ENCODE peak calls at places on chromosomes 2 and 18, in ten cellular contexts. C is heart right ventricle, R is dorsolateral prefrontal cortex, J is tibial artery, O is kidney epithelial cell, L is Karpas-422, M is left lung, N is BJ, V is cardiac muscle cell, P is upper lobe of right lung. U is an unnamed sample. For H3K27me3, the result is how much of the 10 kb centered on the place peaks cover.

GRCh38 chr2:195575879-195576391 is 81.1 kb upstream of the SLC39A10 start:
- DNase-seq in C (no peak), L (peak), P (no peak), N (peak), M (no peak), J (no peak), O (peak), V (no peak), R (no peak), U (no peak)

GRCh38 chr2:205170399-205170798 is 511.9 kb upstream of the NRP2 start:
- DNase-seq in O (no peak), L (no peak), P (no peak), M (no peak), C (no peak), J (no peak), N (no peak), V (no peak), R (no peak), U (no peak)

GRCh38 chr2:200455958-200456421 is 53.9 kb downstream of the KCTD18 start:
- DNase-seq in N (no peak), P (no peak), O (no peak), J (no peak), V (no peak), C (no peak), R (no peak), M (no peak), L (no peak), U (no peak)

GRCh38 chr2:94880507-94880906 is 9.3 kb downstream of the TEKT4 start:
- DNase-seq in N (no peak), J (no peak), R (no peak), C (no peak), L (no peak), O (no peak), P (peak), M (no peak), V (no peak), U (no peak)

GRCh38 chr2:169923977-169924376 is 96.7 kb downstream of the UBR3 start:
- DNase-seq in C (no peak), M (no peak), R (no peak), J (no peak), V (no peak), N (no peak), P (no peak), O (no peak), L (no peak), U (no peak)

GRCh38 chr2:2014251-2014761 is 270.0 kb upstream of the PXDN start:
- DNase-seq in R (peak), C (peak), N (no peak), O (no peak), J (no peak), P (no peak), L (no peak), M (no peak), V (no peak), U (no peak)

GRCh38 chr18:58048243-58048642 is 4.2 kb downstream of the NEDD4L start:
- DNase-seq in J (no peak), O (no peak), V (no peak), R (no peak), N (no peak), P (no peak), C (no peak), M (no peak), L (no peak), U (no peak)

GRCh38 chr2:215966274-215966673 is 47.1 kb downstream of the MREG start:
- DNase-seq in V (no peak), J (no peak), L (no peak), N (no peak), P (no peak), O (no peak), C (no peak), R (no peak), M (no peak), U (no peak)

GRCh38 chr2:124316875-124317605 is 292.0 kb downstream of the CNTNAP5 start:
- DNase-seq in P (no peak), M (no peak), N (no peak), O (no peak), V (no peak), L (peak), C (no peak), R (no peak), J (no peak), U (no peak)

GRCh38 chr2:85409719-85410583 is at the start of gene CAPG:
- DNase-seq in O (no peak), N (no peak), P (peak), V (no peak), M (peak), J (peak), L (peak), R (no peak), C (peak), U (no peak)

GRCh38 chr2:156434461-156435291 is 1.5 kb upstream of the GPD2 start:
- DNase-seq in M (no peak), P (no peak), L (no peak), V (no peak), J (no peak), R (no peak), O (no peak), N (no peak), C (no peak), U (no peak)

GRCh38 chr2:171878481-171878993 is 15.5 kb downstream of the SLC25A12 start:
- DNase-seq in N (peak), M (no peak), O (no peak), J (peak), P (no peak), R (no peak), L (no peak), V (peak), C (no peak), U (no peak)

GRCh38 chr18:8627107-8627472 is 17.9 kb downstream of the RAB12 start:
- DNase-seq in P (no peak), O (no peak), L (no peak), V (no peak), R (peak), N (no peak), C (no peak), J (no peak), M (no peak), U (no peak)

GRCh38 chr2:20524412-20525040 is 77.7 kb downstream of the RHOB start:
- DNase-seq in R (no peak), J (no peak), C (peak), P (no peak), N (no peak), L (peak), V (no peak), M (peak), O (no peak), U (no peak)

GRCh38 chr18:47794725-47795447 is 135.6 kb downstream of the SMAD2 start:
- DNase-seq in C (no peak), N (no peak), M (no peak), V (no peak), O (no peak), L (no peak), P (no peak), R (no peak), J (no peak), U (no peak)
- H3K4me3 ChIP-seq in C (no peak), N (no peak), M (no peak), V (no peak), O (no peak), L (no peak), P (no peak), R (no peak), J (no peak), U (no peak)

GRCh38 chr2:240746671-240747070 is 55.0 kb downstream of the AQP12A start:
- DNase-seq in N (no peak), P (no peak), R (no peak), J (no peak), C (no peak), M (no peak), V (no peak), O (no peak), L (no peak), U (no peak)

GRCh38 chr2:240750409-240750808 is 58.7 kb downstream of the AQP12A start:
- DNase-seq in J (no peak), R (no peak), C (no peak), M (no peak), V (no peak), L (no peak), P (no peak), N (no peak), O (no peak), U (no peak)

GRCh38 chr2:240745962-240746361 is 54.3 kb downstream of the AQP12A start:
- DNase-seq in N (no peak), V (no peak), P (no peak), O (no peak), R (no peak), M (no peak), J (no peak), L (no peak), C (no peak), U (no peak)

GRCh38 chr2:240745456-240745855 is 53.8 kb downstream of the AQP12A start:
- DNase-seq in P (no peak), M (no peak), R (no peak), N (no peak), C (no peak), V (no peak), J (no peak), L (no peak), O (no peak), U (no peak)

GRCh38 chr2:240747256-240747655 is 55.6 kb downstream of the AQP12A start:
- DNase-seq in R (no peak), L (no peak), O (no peak), M (no peak), V (no peak), C (no peak), N (no peak), P (no peak), J (no peak), U (no peak)
- H3K27me3 ChIP-seq in R (under half), L (under half), O (under half), M (under half), V (under half), C (under half), N (under half), P (under half), J (under half), U (under half)

GRCh38 chr2:42199002-42199401 is 29.8 kb downstream of the EML4 start:
- DNase-seq in C (no peak), O (no peak), J (no peak), M (no peak), N (no peak), L (no peak), R (no peak), V (no peak), P (no peak), U (no peak)
- H3K4me3 ChIP-seq in C (no peak), O (no peak), J (no peak), M (no peak), N (no peak), L (no peak), R (no peak), V (no peak), P (no peak), U (no peak)

GRCh38 chr2:176068037-176068832 is 15.5 kb downstream of the EVX2 start:
- DNase-seq in R (no peak), M (no peak), C (no peak), L (no peak), J (no peak), V (peak), N (no peak), P (no peak), O (no peak), U (no peak)
- H3K27me3 ChIP-seq in R (half or more), M (half or more), C (half or more), L (under half), J (under half), V (half or more), N (under half), P (half or more), O (half or more), U (under half)

GRCh38 chr18:2981212-2981728 is 31.7 kb downstream of the LPIN2 start:
- DNase-seq in M (no peak), L (no peak), R (no peak), N (peak), V (no peak), O (peak), C (no peak), P (no peak), J (no peak), U (peak)
- H3K4me3 ChIP-seq in M (no peak), L (no peak), R (no peak), N (no peak), V (no peak), O (no peak), C (no peak), P (peak), J (no peak), U (no peak)

GRCh38 chr18:43061318-43061717 is 54.2 kb downstream of the RIT2 start:
- DNase-seq in V (no peak), P (no peak), R (no peak), O (no peak), L (no peak), N (no peak), C (no peak), J (no peak), M (no peak), U (no peak)

GRCh38 chr18:43060020-43060419 is 55.5 kb downstream of the RIT2 start:
- DNase-seq in N (no peak), J (no peak), R (no peak), C (no peak), M (no peak), L (no peak), P (no peak), V (no peak), O (peak), U (no peak)

GRCh38 chr18:43067570-43067969 is 47.9 kb downstream of the RIT2 start:
- DNase-seq in R (no peak), P (no peak), M (no peak), N (no peak), V (no peak), L (no peak), C (no peak), O (no peak), J (no peak), U (peak)

GRCh38 chr18:43061816-43062215 is 53.7 kb downstream of the RIT2 start:
- DNase-seq in L (no peak), R (no peak), O (no peak), M (no peak), C (no peak), N (no peak), P (no peak), V (no peak), J (no peak), U (no peak)
- H3K27me3 ChIP-seq in L (under half), R (under half), O (under half), M (under half), C (under half), N (under half), P (under half), V (under half), J (under half), U (under half)

GRCh38 chr2:68920481-68921170 is 32.1 kb downstream of the GKN2 start:
- DNase-seq in L (no peak), O (no peak), V (no peak), P (no peak), J (no peak), M (no peak), R (no peak), C (no peak), N (no peak), U (no peak)

GRCh38 chr2:68931149-68931711 is 21.5 kb downstream of the GKN2 start:
- DNase-seq in N (no peak), L (no peak), P (no peak), O (no peak), J (no peak), V (no peak), M (no peak), C (no peak), R (no peak), U (no peak)

GRCh38 chr2:68926782-68927181 is 25.9 kb downstream of the GKN2 start:
- DNase-seq in R (no peak), P (no peak), N (no peak), J (no peak), C (no peak), L (no peak), V (no peak), O (no peak), M (no peak), U (no peak)

GRCh38 chr2:68921646-68922045 is 31.0 kb downstream of the GKN2 start:
- DNase-seq in M (no peak), P (no peak), L (no peak), J (no peak), N (no peak), V (no peak), R (no peak), O (no peak), C (no peak), U (no peak)

DNA sequence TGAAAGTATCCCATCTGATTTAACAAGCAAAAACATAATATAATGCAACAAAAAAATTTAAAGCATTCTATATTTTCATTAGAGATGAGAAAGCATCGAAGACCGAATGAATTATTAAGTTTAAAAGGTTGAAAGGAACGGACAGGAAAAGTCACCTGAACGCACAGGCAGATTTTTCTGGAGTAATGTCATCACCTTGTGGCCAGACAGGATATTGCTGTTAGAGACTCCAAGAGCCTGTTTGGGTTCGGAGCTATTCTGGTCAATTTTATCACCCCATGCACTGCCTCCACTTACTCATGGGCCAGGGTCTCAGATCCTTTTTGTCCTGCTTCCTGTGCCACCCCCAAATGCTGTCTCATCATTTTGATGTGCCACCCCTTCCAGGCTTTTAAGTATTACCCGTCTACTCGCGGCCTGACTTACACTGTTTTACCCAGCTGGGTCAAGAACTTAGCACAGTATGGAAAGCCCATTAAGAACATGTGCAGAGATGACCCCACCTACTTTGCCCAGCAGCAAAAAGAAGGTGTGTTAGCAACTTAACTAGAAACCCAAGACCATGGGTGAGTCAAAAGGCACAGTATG is 27.3 kb downstream of the GKN2 start:
- DNase-seq in N (no peak), P (no peak), V (peak), L (peak), O (no peak), J (no peak), R (no peak), C (no peak), M (no peak), U (peak)
- H3K4me3 ChIP-seq in N (no peak), P (no peak), V (no peak), L (no peak), O (no peak), J (no peak), R (no peak), C (no peak), M (no peak), U (no peak)

DNA sequence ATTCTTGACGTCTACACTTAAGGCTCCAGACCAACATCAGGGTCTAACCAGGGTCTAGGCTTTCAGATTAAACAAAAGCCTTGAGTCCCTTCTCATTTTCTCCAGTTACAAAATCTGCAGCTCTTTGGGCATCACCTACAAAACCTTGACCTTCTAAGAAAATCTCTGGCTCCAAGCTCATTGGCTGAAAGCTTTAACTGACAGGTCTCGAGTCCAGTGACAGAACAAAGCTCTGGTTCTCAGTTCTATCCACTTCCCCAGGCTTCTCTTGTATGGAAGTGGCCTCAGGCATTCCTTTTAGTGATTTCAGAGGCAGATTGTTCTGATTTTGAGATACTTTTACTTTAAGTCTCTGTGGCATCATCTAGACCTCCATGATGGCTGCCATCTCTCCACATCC is 11.3 kb downstream of the SIX2 start:
- DNase-seq in J (no peak), P (no peak), V (no peak), N (no peak), L (peak), O (no peak), R (no peak), M (no peak), C (no peak), U (no peak)
- H3K27me3 ChIP-seq in J (under half), P (half or more), V (half or more), N (under half), L (under half), O (half or more), R (under half), M (half or more), C (half or more), U (under half)